ENCODE peak calls at places on chromosomes 11 and 22, in nine cellular contexts. W is dorsolateral prefrontal cortex, I is A549, O is cardiac fibroblast, P is esophagus squamous epithelium, F is fibroblast of pulmonary artery, U is AG04449, Q is GM23338, M is mammary epithelial cell. T is an unnamed sample.

GRCh38 chr11:62273284-62273683 is 3.3 kb downstream of the SCGB2A2 start:
- DNase-seq in W (no peak), I (no peak), O (no peak), P (no peak), F (no peak), U (no peak), Q (no peak), M (no peak), T (no peak)

GRCh38 chr11:102886999-102887398 is 12.2 kb upstream of the MMP12 start:
- DNase-seq in W (no peak), I (no peak), O (peak; percentile 32), P (no peak), F (no peak), U (no peak), Q (no peak), M (peak; percentile 82), T (no peak)

GRCh38 chr11:43632171-43632570 is 48.4 kb upstream of the HSD17B12 start:
- DNase-seq in W (no peak), I (no peak), O (peak; percentile 29), P (no peak), F (peak; percentile 9), U (no peak), Q (no peak), M (peak; percentile 12), T (no peak)

GRCh38 chr11:47056261-47056915 is 119.8 kb downstream of the CSTPP1 start:
- DNase-seq in W (no peak), I (no peak), O (peak; percentile 76), P (no peak), F (peak; percentile 82), U (no peak), Q (no peak), M (peak; percentile 17), T (no peak)

GRCh38 chr22:26418620-26419019 is 10.4 kb upstream of the ASPHD2 start:
- DNase-seq in W (no peak), I (no peak), O (no peak), P (no peak), F (no peak), U (no peak), Q (no peak), M (no peak), T (no peak)

GRCh38 chr22:49132009-49132408 is 695.7 kb downstream of the BRD1 start:
- DNase-seq in W (no peak), I (no peak), O (no peak), P (no peak), F (no peak), U (no peak), Q (no peak), M (no peak), T (no peak)

GRCh38 chr22:37214431-37215025 is 2.3 kb upstream of the SSTR3 start:
- DNase-seq in W (peak; percentile 19), I (no peak), O (no peak), P (no peak), F (no peak), U (no peak), Q (no peak), M (no peak), T (no peak)

GRCh38 chr11:108906329-108906728 is 241.5 kb downstream of the DDX10 start:
- DNase-seq in W (no peak), I (peak; percentile 47), O (peak; percentile 69), P (no peak), F (peak; percentile 62), U (no peak), Q (no peak), M (peak; percentile 68), T (no peak)

GRCh38 chr11:114242032-114242431 is 54.2 kb upstream of the NNMT start:
- DNase-seq in W (no peak), I (no peak), O (no peak), P (no peak), F (no peak), U (no peak), Q (no peak), M (no peak), T (no peak)

GRCh38 chr11:113874096-113874919 is 1.1 kb downstream of the USP28 start:
- DNase-seq in W (no peak), I (no peak), O (peak; percentile 20), P (no peak), F (no peak), U (no peak), Q (peak; percentile 39), M (peak; percentile 23), T (no peak)

GRCh38 chr22:42648368-42649260 is 578 bp downstream of the CYB5R3 start:
- DNase-seq in W (no peak), I (peak; percentile 43), O (peak; percentile 43), P (no peak), F (peak; percentile 23), U (no peak), Q (no peak), M (peak; percentile 51), T (no peak)

GRCh38 chr11:123472236-123472935 is 42.3 kb downstream of the GRAMD1B start:
- DNase-seq in W (no peak), I (no peak), O (no peak), P (no peak), F (no peak), U (no peak), Q (no peak), M (no peak), T (no peak)

GRCh38 chr11:6799402-6799801 is at the start of gene OR6A2:
- DNase-seq in W (no peak), I (no peak), O (peak; percentile 33), P (no peak), F (no peak), U (no peak), Q (no peak), M (peak; percentile 10), T (no peak)

DNA sequence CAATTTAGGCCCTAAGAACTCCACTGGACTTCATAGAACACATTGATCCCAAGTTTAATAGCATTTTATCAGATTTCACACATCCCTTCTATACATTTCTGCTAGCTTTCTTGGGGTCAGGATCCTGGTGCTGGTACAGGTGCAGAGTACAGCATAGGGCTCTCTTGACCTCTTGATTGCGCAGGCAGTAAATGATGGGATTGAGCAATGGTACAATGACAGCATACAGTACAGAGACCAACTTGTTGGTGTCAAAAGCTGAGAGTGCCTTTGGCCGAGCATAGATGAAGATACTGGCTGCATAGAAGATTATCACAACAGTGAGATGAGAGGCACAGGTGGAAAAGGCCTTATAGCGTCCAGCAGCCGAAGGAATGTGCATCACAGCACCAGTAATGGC is 4.9 kb downstream of the OR6A2 start:
- DNase-seq in W (no peak), I (no peak), O (no peak), P (no peak), F (no peak), U (no peak), Q (no peak), M (no peak), T (no peak)
- H3K4me3 ChIP-seq in W (no peak overlapping the region), I (no peak overlapping the region), O (no peak overlapping the region), P (no peak overlapping the region), F (no peak overlapping the region), U (no peak overlapping the region), Q (no peak overlapping the region), M (no peak overlapping the region), T (no peak overlapping the region)

GRCh38 chr22:30685178-30685577 is 9.5 kb upstream of the OSBP2 start:
- DNase-seq in W (no peak), I (no peak), O (no peak), P (no peak), F (no peak), U (no peak), Q (no peak), M (no peak), T (no peak)

GRCh38 chr22:30694171-30694637 is 470 bp upstream of the OSBP2 start:
- DNase-seq in W (peak; percentile 70), I (peak; percentile 63), O (no peak), P (no peak), F (no peak), U (no peak), Q (peak; percentile 82), M (peak; percentile 21), T (peak; percentile 31)

GRCh38 chr22:30687358-30687757 is 7.3 kb upstream of the OSBP2 start:
- DNase-seq in W (no peak), I (no peak), O (no peak), P (no peak), F (no peak), U (no peak), Q (no peak), M (no peak), T (no peak)

GRCh38 chr22:30691204-30691603 is 3.5 kb upstream of the OSBP2 start:
- DNase-seq in W (no peak), I (no peak), O (no peak), P (no peak), F (no peak), U (no peak), Q (no peak), M (no peak), T (no peak)

DNA sequence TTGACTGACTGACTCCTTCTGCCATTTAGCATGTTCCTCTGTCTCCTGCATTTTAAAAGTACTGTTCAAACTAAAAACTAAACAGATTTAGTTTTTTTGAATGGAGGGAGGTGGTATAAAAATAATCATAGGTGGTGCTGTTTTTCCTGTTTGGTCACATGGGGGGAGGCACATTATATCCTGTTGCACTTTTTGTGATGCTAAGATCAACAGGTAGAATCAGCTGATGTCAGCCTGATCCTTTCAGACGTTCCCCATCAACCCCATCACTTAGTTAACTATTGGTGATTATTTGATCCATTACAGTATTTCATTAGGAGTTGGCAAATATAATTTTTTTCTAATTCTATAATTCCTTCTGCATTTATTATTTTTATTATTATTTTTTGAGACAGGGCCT is 5.1 kb upstream of the OSBP2 start:
- DNase-seq in W (no peak), I (no peak), O (no peak), P (no peak), F (no peak), U (no peak), Q (no peak), M (no peak), T (no peak)
- TF ChIP-seq CTCF in W (no peak), I (no peak), O (no peak), P (no peak), F (no peak), U (no peak), Q (no peak), M (no peak), T (no peak)

DNA sequence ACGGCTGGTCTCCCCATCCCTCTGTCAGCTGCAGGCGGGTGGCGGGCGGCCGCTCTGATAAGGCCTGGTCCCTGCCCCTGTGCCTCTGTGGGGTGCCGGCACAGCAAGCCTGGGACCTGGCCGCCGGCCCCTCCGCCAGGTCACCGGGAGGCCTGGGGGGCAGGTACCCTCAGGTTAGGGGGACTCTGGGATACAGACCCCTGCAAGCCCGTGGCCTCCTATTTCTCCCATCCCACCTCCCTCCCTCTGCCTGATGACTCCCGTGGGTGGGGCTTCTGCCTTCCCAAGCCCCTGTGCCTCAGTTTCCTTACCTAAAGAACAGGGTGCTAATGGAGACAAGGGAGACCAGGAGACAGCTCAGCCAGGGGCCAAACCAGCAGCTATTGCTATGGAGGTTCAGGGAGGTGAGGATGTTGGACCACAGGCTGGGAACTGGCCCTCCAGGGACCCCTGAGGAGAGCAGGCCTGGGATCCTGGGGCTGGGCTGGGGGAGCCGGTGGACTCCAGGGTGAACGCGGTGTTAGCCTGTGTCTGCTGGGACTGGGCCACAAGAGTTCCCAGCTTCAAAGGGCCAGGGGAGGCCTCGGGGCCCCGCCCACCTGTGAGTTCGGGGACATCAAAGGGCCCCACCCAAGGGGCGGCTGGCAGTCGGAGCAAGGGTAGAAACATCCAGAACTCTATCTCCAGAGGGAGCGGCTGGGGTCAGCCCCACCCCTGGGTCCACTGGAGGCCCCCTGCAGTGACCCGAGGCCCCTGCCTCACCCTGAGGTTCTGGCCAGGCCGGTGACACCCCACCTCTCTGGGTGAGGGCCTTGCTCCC is 32.0 kb upstream of the TH start:
- DNase-seq in W (peak; percentile 36), I (no peak), O (no peak), P (no peak), F (no peak), U (no peak), Q (no peak), M (no peak), T (no peak)
- H3K4me3 ChIP-seq in W (no peak overlapping the region), I (no peak overlapping the region), O (no peak overlapping the region), P (no peak overlapping the region), F (no peak overlapping the region), U (no peak overlapping the region), Q (no peak overlapping the region), M (no peak overlapping the region), T (no peak overlapping the region)

GRCh38 chr11:112355726-112356125 is 95.1 kb upstream of the PLET1 start:
- DNase-seq in W (no peak), I (peak; percentile 20), O (peak; percentile 32), P (no peak), F (peak; percentile 66), U (no peak), Q (peak; percentile 63), M (peak; percentile 14), T (peak; percentile 3)
- TF ChIP-seq CTCF in W (no peak), I (no peak), O (peak; percentile 10), P (no peak), F (peak; percentile 47), U (peak; percentile 14), Q (peak; percentile 20), M (peak; percentile 41), T (peak; percentile 29)

T was measured in LNCaP clone FGC.